ENCODE peak calls at places on chromosomes 3 and 15, in ten cellular contexts. One of them, this sample, is unnamed.

GRCh38 chr3:26058774-26059455 is 269.0 kb downstream of the OXSM start:
- DNase-seq in cardiac fibroblast: no peak
- DNase-seq in IMR-90: no peak
- DNase-seq in fibroblast of the aortic adventitia: no peak
- DNase-seq in foreskin keratinocyte: no peak
- DNase-seq in upper lobe of right lung: no peak
- DNase-seq in endodermal cell: no peak
- DNase-seq in epithelial cell of esophagus: no peak
- DNase-seq in fibroblast of mammary gland: no peak
- DNase-seq in brain microvascular endothelial cell: no peak
- DNase-seq in this sample: no peak

GRCh38 chr15:42696626-42697025 is 40.3 kb downstream of the CDAN1 start:
- DNase-seq in cardiac fibroblast: no peak
- DNase-seq in IMR-90: no peak
- DNase-seq in fibroblast of the aortic adventitia: no peak
- DNase-seq in foreskin keratinocyte: no peak
- DNase-seq in upper lobe of right lung: no peak
- DNase-seq in endodermal cell: no peak
- DNase-seq in epithelial cell of esophagus: no peak
- DNase-seq in fibroblast of mammary gland: no peak
- DNase-seq in brain microvascular endothelial cell: no peak
- DNase-seq in this sample: no peak

GRCh38 chr15:74438696-74439316 is 5.0 kb upstream of the SEMA7A start:
- DNase-seq in cardiac fibroblast: peak; percentile 82
- DNase-seq in IMR-90: peak; percentile 77
- DNase-seq in fibroblast of the aortic adventitia: peak; percentile 82
- DNase-seq in foreskin keratinocyte: peak; percentile 64
- DNase-seq in upper lobe of right lung: peak; percentile 81
- DNase-seq in endodermal cell: peak; percentile 91
- DNase-seq in epithelial cell of esophagus: peak; percentile 85
- DNase-seq in fibroblast of mammary gland: peak; percentile 79
- DNase-seq in brain microvascular endothelial cell: peak; percentile 53
- DNase-seq in this sample: peak; percentile 69

GRCh38 chr15:75554717-75555116 is 24.4 kb downstream of the PTPN9 start:
- DNase-seq in cardiac fibroblast: peak; percentile 64
- DNase-seq in IMR-90: peak; percentile 88
- DNase-seq in fibroblast of the aortic adventitia: peak; percentile 81
- DNase-seq in foreskin keratinocyte: peak; percentile 49
- DNase-seq in upper lobe of right lung: no peak
- DNase-seq in endodermal cell: no peak
- DNase-seq in epithelial cell of esophagus: peak; percentile 57
- DNase-seq in fibroblast of mammary gland: peak; percentile 85
- DNase-seq in brain microvascular endothelial cell: peak; percentile 53
- DNase-seq in this sample: no peak

GRCh38 chr3:16332904-16333426 is 68.0 kb downstream of the OXNAD1 start:
- DNase-seq in cardiac fibroblast: peak; percentile 66
- DNase-seq in IMR-90: peak; percentile 58
- DNase-seq in fibroblast of the aortic adventitia: peak; percentile 65
- DNase-seq in foreskin keratinocyte: no peak
- DNase-seq in upper lobe of right lung: no peak
- DNase-seq in endodermal cell: no peak
- DNase-seq in epithelial cell of esophagus: no peak
- DNase-seq in fibroblast of mammary gland: peak; percentile 46
- DNase-seq in brain microvascular endothelial cell: peak; percentile 47
- DNase-seq in this sample: no peak

GRCh38 chr3:12796171-12797123 is at the start of gene CAND2:
- DNase-seq in cardiac fibroblast: peak; percentile 49
- DNase-seq in IMR-90: peak; percentile 37
- DNase-seq in fibroblast of the aortic adventitia: peak; percentile 28
- DNase-seq in foreskin keratinocyte: no peak
- DNase-seq in upper lobe of right lung: peak; percentile 73
- DNase-seq in endodermal cell: peak; percentile 80
- DNase-seq in epithelial cell of esophagus: peak; percentile 22
- DNase-seq in fibroblast of mammary gland: peak; percentile 36
- DNase-seq in brain microvascular endothelial cell: peak; percentile 5
- DNase-seq in this sample: no peak

GRCh38 chr3:4786431-4786830 is 192.8 kb upstream of the BHLHE40 start:
- DNase-seq in cardiac fibroblast: no peak
- DNase-seq in IMR-90: no peak
- DNase-seq in fibroblast of the aortic adventitia: no peak
- DNase-seq in foreskin keratinocyte: peak; percentile 20
- DNase-seq in upper lobe of right lung: no peak
- DNase-seq in endodermal cell: no peak
- DNase-seq in epithelial cell of esophagus: peak; percentile 88
- DNase-seq in fibroblast of mammary gland: no peak
- DNase-seq in brain microvascular endothelial cell: no peak
- DNase-seq in this sample: no peak

GRCh38 chr15:69009353-69009752 is 5.1 kb upstream of the NOX5 start:
- DNase-seq in cardiac fibroblast: no peak
- DNase-seq in IMR-90: no peak
- DNase-seq in fibroblast of the aortic adventitia: no peak
- DNase-seq in foreskin keratinocyte: no peak
- DNase-seq in upper lobe of right lung: no peak
- DNase-seq in endodermal cell: no peak
- DNase-seq in epithelial cell of esophagus: peak; percentile 21
- DNase-seq in fibroblast of mammary gland: no peak
- DNase-seq in brain microvascular endothelial cell: no peak
- DNase-seq in this sample: no peak

GRCh38 chr3:24451461-24452099 is 43.1 kb downstream of the THRB start:
- DNase-seq in cardiac fibroblast: no peak
- DNase-seq in IMR-90: no peak
- DNase-seq in fibroblast of the aortic adventitia: no peak
- DNase-seq in foreskin keratinocyte: peak; percentile 35
- DNase-seq in upper lobe of right lung: no peak
- DNase-seq in endodermal cell: no peak
- DNase-seq in epithelial cell of esophagus: peak; percentile 28
- DNase-seq in fibroblast of mammary gland: peak; percentile 16
- DNase-seq in brain microvascular endothelial cell: no peak
- DNase-seq in this sample: no peak

GRCh38 chr15:101252836-101253235 is 988 bp upstream of the CHSY1 start:
- DNase-seq in cardiac fibroblast: no peak
- DNase-seq in IMR-90: no peak
- DNase-seq in fibroblast of the aortic adventitia: no peak
- DNase-seq in foreskin keratinocyte: no peak
- DNase-seq in upper lobe of right lung: no peak
- DNase-seq in endodermal cell: no peak
- DNase-seq in epithelial cell of esophagus: peak; percentile 10
- DNase-seq in fibroblast of mammary gland: no peak
- DNase-seq in brain microvascular endothelial cell: no peak
- DNase-seq in this sample: no peak
- TF ChIP-seq CTCF in cardiac fibroblast: no peak
- TF ChIP-seq CTCF in IMR-90: no peak
- TF ChIP-seq CTCF in fibroblast of the aortic adventitia: no peak
- TF ChIP-seq CTCF in foreskin keratinocyte: no peak
- TF ChIP-seq CTCF in upper lobe of right lung: no peak
- TF ChIP-seq CTCF in endodermal cell: no peak
- TF ChIP-seq CTCF in epithelial cell of esophagus: no peak
- TF ChIP-seq CTCF in fibroblast of mammary gland: no peak
- TF ChIP-seq CTCF in brain microvascular endothelial cell: no peak
- TF ChIP-seq CTCF in this sample: no peak

GRCh38 chr3:134883697-134884385 is 88.8 kb downstream of the EPHB1 start:
- DNase-seq in cardiac fibroblast: no peak
- DNase-seq in IMR-90: no peak
- DNase-seq in fibroblast of the aortic adventitia: peak; percentile 35
- DNase-seq in foreskin keratinocyte: no peak
- DNase-seq in upper lobe of right lung: no peak
- DNase-seq in endodermal cell: no peak
- DNase-seq in epithelial cell of esophagus: no peak
- DNase-seq in fibroblast of mammary gland: peak; percentile 59
- DNase-seq in brain microvascular endothelial cell: no peak
- DNase-seq in this sample: no peak

GRCh38 chr3:134880431-134880830 is 85.4 kb downstream of the EPHB1 start:
- DNase-seq in cardiac fibroblast: no peak
- DNase-seq in IMR-90: no peak
- DNase-seq in fibroblast of the aortic adventitia: no peak
- DNase-seq in foreskin keratinocyte: no peak
- DNase-seq in upper lobe of right lung: no peak
- DNase-seq in endodermal cell: no peak
- DNase-seq in epithelial cell of esophagus: no peak
- DNase-seq in fibroblast of mammary gland: no peak
- DNase-seq in brain microvascular endothelial cell: no peak
- DNase-seq in this sample: no peak

GRCh38 chr3:134886991-134887390 is 91.9 kb downstream of the EPHB1 start:
- DNase-seq in cardiac fibroblast: no peak
- DNase-seq in IMR-90: no peak
- DNase-seq in fibroblast of the aortic adventitia: no peak
- DNase-seq in foreskin keratinocyte: no peak
- DNase-seq in upper lobe of right lung: no peak
- DNase-seq in endodermal cell: no peak
- DNase-seq in epithelial cell of esophagus: no peak
- DNase-seq in fibroblast of mammary gland: no peak
- DNase-seq in brain microvascular endothelial cell: no peak
- DNase-seq in this sample: no peak

GRCh38 chr3:134881305-134881704 is 86.2 kb downstream of the EPHB1 start:
- DNase-seq in cardiac fibroblast: no peak
- DNase-seq in IMR-90: no peak
- DNase-seq in fibroblast of the aortic adventitia: no peak
- DNase-seq in foreskin keratinocyte: no peak
- DNase-seq in upper lobe of right lung: no peak
- DNase-seq in endodermal cell: peak; percentile 64
- DNase-seq in epithelial cell of esophagus: no peak
- DNase-seq in fibroblast of mammary gland: no peak
- DNase-seq in brain microvascular endothelial cell: no peak
- DNase-seq in this sample: no peak

DNA sequence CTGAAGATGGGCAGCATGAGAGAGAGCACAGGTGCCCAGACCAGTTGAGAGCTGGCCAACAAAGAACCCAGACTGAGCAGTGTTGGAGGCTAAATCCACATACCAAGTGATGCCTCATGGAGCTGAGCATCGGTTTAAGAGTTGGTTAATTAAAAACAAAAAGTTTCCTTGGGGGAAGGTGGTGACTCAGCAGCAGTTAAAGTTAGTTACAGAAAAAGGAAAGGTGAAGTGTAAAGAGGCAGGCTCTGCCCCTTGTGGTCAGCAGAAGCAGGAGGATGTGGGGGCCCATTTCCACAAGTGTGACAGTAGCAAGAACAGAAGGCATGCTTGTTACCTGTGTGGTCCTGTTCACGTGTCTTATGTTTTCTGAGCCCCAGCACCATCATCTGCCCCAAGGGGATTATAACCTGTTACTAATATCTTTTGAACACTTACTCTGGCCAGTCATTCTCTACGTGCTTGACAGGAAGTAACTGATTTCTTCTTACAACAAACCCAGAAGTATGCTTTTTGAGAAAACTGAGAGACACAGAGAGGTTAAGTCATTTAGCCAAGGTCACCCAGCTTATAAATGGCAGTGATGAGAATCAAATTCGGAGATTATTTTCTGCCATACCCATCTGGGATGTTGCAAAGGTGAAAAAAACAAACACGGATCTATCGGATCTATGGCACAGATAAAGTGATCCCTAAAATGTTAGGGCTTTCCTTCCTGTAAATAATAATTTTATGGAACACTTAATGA is 91.0 kb downstream of the EPHB1 start:
- DNase-seq in cardiac fibroblast: no peak
- DNase-seq in IMR-90: no peak
- DNase-seq in fibroblast of the aortic adventitia: no peak
- DNase-seq in foreskin keratinocyte: peak; percentile 17
- DNase-seq in upper lobe of right lung: no peak
- DNase-seq in endodermal cell: peak; percentile 72
- DNase-seq in epithelial cell of esophagus: no peak
- DNase-seq in fibroblast of mammary gland: peak; percentile 57
- DNase-seq in brain microvascular endothelial cell: no peak
- DNase-seq in this sample: no peak
- TF ChIP-seq CTCF in cardiac fibroblast: no peak
- TF ChIP-seq CTCF in IMR-90: no peak
- TF ChIP-seq CTCF in fibroblast of the aortic adventitia: peak; percentile 13
- TF ChIP-seq CTCF in foreskin keratinocyte: peak; percentile 8
- TF ChIP-seq CTCF in upper lobe of right lung: no peak
- TF ChIP-seq CTCF in endodermal cell: peak; percentile 76
- TF ChIP-seq CTCF in epithelial cell of esophagus: no peak
- TF ChIP-seq CTCF in fibroblast of mammary gland: peak; percentile 33
- TF ChIP-seq CTCF in brain microvascular endothelial cell: peak; percentile 22
- TF ChIP-seq CTCF in this sample: no peak

DNA sequence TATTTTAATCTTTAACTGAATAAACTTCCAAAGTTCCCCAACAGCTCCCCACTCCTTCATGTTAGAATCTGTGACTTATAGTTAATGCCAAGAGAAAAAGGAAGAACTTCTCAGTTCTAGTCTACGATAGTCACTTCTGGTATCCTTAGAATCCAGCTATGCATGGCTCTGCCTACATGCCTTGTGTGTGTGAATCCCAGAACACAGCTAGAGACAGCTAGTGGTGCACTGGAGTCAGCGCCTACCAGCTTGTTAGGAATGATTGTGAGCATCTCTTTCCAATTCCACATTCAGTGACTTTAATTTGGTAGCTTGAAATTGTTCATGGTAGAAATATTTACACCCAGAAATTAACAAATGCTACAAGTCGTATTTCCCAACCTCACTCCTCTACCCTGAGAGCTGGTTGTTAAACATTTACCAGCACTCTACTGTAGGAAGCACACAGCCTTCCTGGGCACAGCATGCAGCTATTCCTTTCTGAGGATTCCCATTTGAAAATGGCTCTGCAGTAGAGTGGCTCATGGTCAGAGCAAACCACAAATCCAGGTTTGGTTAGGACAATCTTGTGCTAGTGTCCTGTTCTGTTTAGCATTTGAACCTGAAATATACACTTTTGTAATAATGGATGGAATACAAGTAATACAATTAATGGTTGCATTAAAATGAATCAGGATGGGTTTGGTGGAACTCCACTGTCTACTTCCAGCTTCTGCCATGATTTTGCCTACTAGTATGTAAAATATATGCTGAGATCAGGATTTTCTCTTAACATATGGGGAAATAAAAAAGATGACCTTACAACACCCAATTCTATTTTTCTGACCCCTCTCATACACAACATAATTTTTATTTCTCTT is 371.0 kb upstream of the GBE1 start:
- DNase-seq in cardiac fibroblast: no peak
- DNase-seq in IMR-90: no peak
- DNase-seq in fibroblast of the aortic adventitia: no peak
- DNase-seq in foreskin keratinocyte: no peak
- DNase-seq in upper lobe of right lung: no peak
- DNase-seq in endodermal cell: no peak
- DNase-seq in epithelial cell of esophagus: no peak
- DNase-seq in fibroblast of mammary gland: no peak
- DNase-seq in brain microvascular endothelial cell: no peak
- DNase-seq in this sample: no peak
- TF ChIP-seq CTCF in cardiac fibroblast: no peak
- TF ChIP-seq CTCF in IMR-90: no peak
- TF ChIP-seq CTCF in fibroblast of the aortic adventitia: no peak
- TF ChIP-seq CTCF in foreskin keratinocyte: no peak
- TF ChIP-seq CTCF in upper lobe of right lung: no peak
- TF ChIP-seq CTCF in endodermal cell: no peak
- TF ChIP-seq CTCF in epithelial cell of esophagus: no peak
- TF ChIP-seq CTCF in fibroblast of mammary gland: no peak
- TF ChIP-seq CTCF in brain microvascular endothelial cell: no peak
- TF ChIP-seq CTCF in this sample: no peak

DNA sequence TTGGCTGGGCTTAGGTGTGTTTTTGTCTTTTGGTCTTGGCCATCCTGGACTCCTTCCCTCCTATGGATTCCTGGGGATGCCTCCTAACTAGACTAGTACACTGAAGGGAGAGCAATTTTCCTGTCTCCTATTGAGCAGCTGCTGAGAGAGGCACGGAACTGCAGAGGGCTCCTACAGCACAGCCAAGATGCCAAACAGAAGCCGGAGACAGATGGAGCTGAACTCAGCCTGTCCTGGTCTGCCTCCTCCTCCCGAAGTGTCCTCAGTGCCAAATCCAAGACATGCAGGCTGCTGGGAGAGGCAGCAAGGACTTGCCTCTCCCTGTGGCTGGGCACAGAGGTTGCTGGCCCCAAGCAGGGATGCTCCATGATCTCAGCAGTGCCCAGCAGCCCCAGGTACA is 256.6 kb upstream of the PROK2 start:
- DNase-seq in cardiac fibroblast: peak; percentile 44
- DNase-seq in IMR-90: no peak
- DNase-seq in fibroblast of the aortic adventitia: peak; percentile 29
- DNase-seq in foreskin keratinocyte: no peak
- DNase-seq in upper lobe of right lung: no peak
- DNase-seq in endodermal cell: no peak
- DNase-seq in epithelial cell of esophagus: no peak
- DNase-seq in fibroblast of mammary gland: peak; percentile 70
- DNase-seq in brain microvascular endothelial cell: no peak
- DNase-seq in this sample: no peak
- TF ChIP-seq CTCF in cardiac fibroblast: no peak
- TF ChIP-seq CTCF in IMR-90: no peak
- TF ChIP-seq CTCF in fibroblast of the aortic adventitia: no peak
- TF ChIP-seq CTCF in foreskin keratinocyte: no peak
- TF ChIP-seq CTCF in upper lobe of right lung: no peak
- TF ChIP-seq CTCF in endodermal cell: no peak
- TF ChIP-seq CTCF in epithelial cell of esophagus: no peak
- TF ChIP-seq CTCF in fibroblast of mammary gland: peak; percentile 22
- TF ChIP-seq CTCF in brain microvascular endothelial cell: no peak
- TF ChIP-seq CTCF in this sample: peak; percentile 38